ENCODE peak calls at places on chromosome 22, in eight cellular contexts. D is Panc1, F is HepG2, A is suprapubic skin, X is stomach, Y is GM23338, L is sigmoid colon, G is HCT116. U is an unnamed sample.

GRCh38 chr22:39176067-39176621 is 23.7 kb upstream of the CBX7 start:
- DNase-seq in Y (peak; percentile 92), F (peak; percentile 72), D (no peak), X (peak; percentile 48), A (peak; percentile 83), G (no peak), L (peak; percentile 88), U (no peak)

GRCh38 chr22:25488244-25489020 is 76.0 kb upstream of the GRK3 start:
- DNase-seq in X (peak; percentile 86), A (no peak), F (peak; percentile 52), G (peak; percentile 79), L (no peak), D (peak; percentile 5), Y (no peak), U (no peak)

GRCh38 chr22:39289445-39290247 is 29.8 kb downstream of the RPL3 start:
- DNase-seq in G (no peak), D (no peak), X (no peak), L (no peak), Y (no peak), A (no peak), F (no peak), U (no peak)

GRCh38 chr22:38074181-38075104 is 9.5 kb downstream of the SLC16A8 start:
- DNase-seq in L (no peak), F (no peak), G (no peak), A (no peak), D (no peak), X (no peak), Y (peak; percentile 89), U (no peak)

GRCh38 chr22:44353063-44353440 is 40.3 kb upstream of the SHISAL1 start:
- DNase-seq in G (no peak), L (peak; percentile 56), A (no peak), Y (no peak), F (no peak), X (no peak), D (no peak), U (no peak)

GRCh38 chr22:21652547-21653545 is 10.7 kb downstream of the SDF2L1 start:
- DNase-seq in Y (peak; percentile 66), G (no peak), X (no peak), D (no peak), L (no peak), A (no peak), F (no peak), U (no peak)

GRCh38 chr22:29315286-29316195 is at the start of gene RASL10A:
- DNase-seq in D (no peak), F (no peak), X (no peak), L (no peak), A (no peak), Y (peak; percentile 64), G (no peak), U (no peak)

GRCh38 chr22:35313311-35314121 is 13.8 kb downstream of the TOM1 start:
- DNase-seq in A (peak; percentile 72), D (peak; percentile 53), Y (no peak), G (no peak), X (peak; percentile 24), F (peak; percentile 70), L (peak; percentile 67), U (no peak)

GRCh38 chr22:40023226-40023925 is 28.6 kb downstream of the FAM83F start:
- DNase-seq in Y (no peak), F (no peak), D (no peak), X (no peak), A (no peak), G (no peak), L (no peak), U (no peak)

GRCh38 chr22:29226246-29226981 is 20.7 kb downstream of the EMID1 start:
- DNase-seq in L (peak; percentile 50), A (no peak), Y (no peak), F (no peak), D (no peak), G (no peak), X (no peak), U (no peak)

GRCh38 chr22:36274547-36274946 is 21.6 kb downstream of the APOL1 start:
- DNase-seq in D (no peak), G (no peak), Y (no peak), A (no peak), L (peak; percentile 12), F (no peak), X (no peak), U (no peak)

GRCh38 chr22:19892249-19892879 is 37.7 kb upstream of the GNB1L start:
- DNase-seq in L (no peak), F (peak; percentile 76), A (no peak), G (no peak), X (no peak), Y (no peak), D (no peak), U (no peak)
- TF ChIP-seq POLR2AphosphoS5 in L (no peak), F (no peak), A (no peak), G (no peak), X (no peak), Y (no peak), D (no peak), U (no peak)

GRCh38 chr22:23512738-23513137 is 67.4 kb downstream of the IGLL1 start:
- DNase-seq in D (no peak), A (no peak), L (no peak), X (no peak), F (no peak), Y (no peak), G (no peak), U (no peak)

GRCh38 chr22:23516304-23516703 is 63.8 kb downstream of the IGLL1 start:
- DNase-seq in Y (no peak), A (no peak), F (peak; percentile 74), L (no peak), D (no peak), G (no peak), X (no peak), U (no peak)

GRCh38 chr22:23512348-23512705 is 67.8 kb downstream of the IGLL1 start:
- DNase-seq in Y (no peak), D (no peak), X (no peak), G (no peak), F (no peak), A (no peak), L (no peak), U (no peak)

GRCh38 chr22:23513705-23514104 is 66.4 kb downstream of the IGLL1 start:
- DNase-seq in L (no peak), F (no peak), X (no peak), D (no peak), A (no peak), Y (no peak), G (no peak), U (no peak)

DNA sequence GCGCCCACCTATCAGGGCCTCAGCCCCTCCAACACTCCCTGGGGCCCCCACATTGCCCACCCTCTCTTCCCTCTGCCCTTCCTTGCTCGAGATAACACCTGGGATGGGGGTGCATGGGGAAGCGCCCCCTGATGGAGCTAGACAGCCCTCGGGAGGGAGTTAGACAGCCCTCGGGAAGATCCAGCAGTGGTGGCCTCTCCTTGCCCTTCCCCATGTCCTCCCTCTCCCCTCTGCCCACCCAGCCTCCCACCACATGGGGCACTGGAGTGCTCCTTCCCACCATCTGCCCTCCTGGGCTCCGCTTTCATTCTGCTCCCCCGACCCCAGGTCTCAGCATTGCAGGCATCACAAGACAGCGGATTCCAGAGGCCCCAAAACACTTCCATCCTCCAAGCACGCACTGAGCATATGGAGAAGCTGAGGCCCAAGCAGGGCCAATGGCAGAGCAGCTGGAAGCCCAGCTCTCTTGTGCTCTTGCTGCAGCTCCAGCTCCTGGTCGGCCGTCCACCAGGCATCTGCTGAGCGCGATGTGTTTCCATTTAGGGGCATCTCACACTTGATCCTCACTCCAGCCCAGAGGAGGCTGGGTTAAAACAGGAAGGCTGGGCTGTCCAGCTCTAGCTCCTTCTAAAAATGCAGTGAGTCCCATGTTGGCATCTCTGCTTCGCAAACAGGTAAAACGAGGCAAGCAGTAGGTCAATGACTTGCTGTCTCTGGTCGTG is 65.6 kb downstream of the IGLL1 start:
- DNase-seq in L (peak; percentile 85), D (no peak), Y (peak; percentile 55), A (no peak), X (no peak), F (no peak), G (no peak), U (no peak)
- TF ChIP-seq CTCF in L (no peak), D (no peak), Y (peak; percentile 34), A (no peak), X (no peak), F (peak; percentile 24), G (peak; percentile 17), U (no peak)

GRCh38 chr22:41936894-41937169 is 10.1 kb downstream of the CENPM start:
- DNase-seq in D (no peak), A (no peak), L (no peak), F (no peak), G (no peak), Y (no peak), X (no peak), U (no peak)

GRCh38 chr22:41940853-41941765 is 5.8 kb downstream of the CENPM start:
- DNase-seq in F (peak; percentile 66), L (peak; percentile 91), D (peak; percentile 51), G (no peak), X (peak; percentile 91), Y (peak; percentile 90), A (peak; percentile 94), U (no peak)

GRCh38 chr22:41935015-41935908 is 8.7 kb upstream of the TNFRSF13C start:
- DNase-seq in F (no peak), X (no peak), Y (no peak), L (no peak), D (no peak), G (no peak), A (no peak), U (no peak)

GRCh38 chr22:41943661-41944209 is 3.2 kb downstream of the CENPM start:
- DNase-seq in G (no peak), Y (peak; percentile 61), L (no peak), D (no peak), F (no peak), X (peak; percentile 77), A (no peak), U (no peak)

GRCh38 chr22:41939981-41940852 is 6.7 kb downstream of the CENPM start:
- DNase-seq in G (no peak), D (no peak), A (no peak), L (no peak), X (peak; percentile 83), Y (peak; percentile 34), F (no peak), U (no peak)
- TF ChIP-seq POLR2AphosphoS5 in G (no peak), D (no peak), A (no peak), L (no peak), X (peak; percentile 81), Y (no peak), F (no peak), U (no peak)

GRCh38 chr22:46297151-46297819 is 615 bp downstream of the GTSE1 start:
- DNase-seq in D (no peak), A (no peak), X (no peak), Y (peak; percentile 54), F (peak; percentile 11), G (no peak), L (no peak), U (no peak)

GRCh38 chr22:46295277-46295971 is 1.2 kb upstream of the GTSE1 start:
- DNase-seq in L (no peak), A (no peak), G (no peak), Y (no peak), F (no peak), X (no peak), D (no peak), U (no peak)

GRCh38 chr22:46294784-46295183 is 1.9 kb upstream of the GTSE1 start:
- DNase-seq in F (no peak), X (no peak), G (no peak), A (no peak), D (no peak), Y (no peak), L (no peak), U (no peak)

GRCh38 chr22:46299101-46299500 is 2.4 kb downstream of the GTSE1 start:
- DNase-seq in F (no peak), Y (no peak), X (no peak), A (no peak), G (no peak), L (no peak), D (no peak), U (no peak)

GRCh38 chr22:46296257-46297150 is at the start of gene GTSE1:
- DNase-seq in X (peak; percentile 99), L (peak; percentile 99), A (peak; percentile 99), F (peak; percentile 95), D (peak; percentile 87), G (peak; percentile 93), Y (peak; percentile 99), U (peak; percentile 99)
- TF ChIP-seq CTCF in X (no peak), L (no peak), A (no peak), F (peak; percentile 84), D (no peak), G (no peak), Y (peak; percentile 30), U (peak; percentile 29)

U was measured in esophagus muscularis mucosa.